ENCODE peak calls at places on chromosomes 5 and 9, in seven cellular contexts. X is dermis blood vessel endothelial cell; N is breast epithelium; B is activated CD8-positive, alpha-beta memory T cell treated with anti-CD3 and anti-CD28 coated beads for 48 hours; E is kidney epithelial cell; Z is heart left ventricle; Q is Right ventricle myocardium superior. Y is an unnamed sample.

GRCh38 chr9:81621785-81622243 is 67.5 kb downstream of the TLE1 start:
- DNase-seq in X (no peak), E (no peak), N (no peak), B (no peak), Q (no peak), Z (no peak), Y (no peak)

GRCh38 chr9:124426361-124426760 is 11.1 kb upstream of the PSMB7 start:
- DNase-seq in X (no peak), B (no peak), Q (no peak), E (no peak), Z (no peak), N (no peak), Y (no peak)

GRCh38 chr5:23260621-23261020 is 246.8 kb upstream of the PRDM9 start:
- DNase-seq in E (no peak), Z (no peak), X (no peak), N (no peak), Q (no peak), B (no peak), Y (no peak)

GRCh38 chr5:174387448-174387847 is 336.9 kb upstream of the MSX2 start:
- DNase-seq in N (no peak), E (no peak), B (no peak), Q (no peak), X (no peak), Z (no peak), Y (no peak)

GRCh38 chr5:1200495-1201326 is 684 bp upstream of the SLC6A19 start:
- DNase-seq in X (no peak), Z (no peak), Q (peak), N (no peak), E (no peak), B (no peak), Y (no peak)

GRCh38 chr5:175344331-175345200 is 99.4 kb downstream of the DRD1 start:
- DNase-seq in Q (no peak), B (no peak), X (no peak), E (no peak), Z (no peak), N (peak), Y (peak)

GRCh38 chr5:123207852-123208251 is 118.8 kb downstream of the PRDM6 start:
- DNase-seq in E (no peak), Z (no peak), N (no peak), X (no peak), B (no peak), Q (no peak), Y (no peak)

GRCh38 chr9:77981332-77981731 is 50.3 kb downstream of the GNAQ start:
- DNase-seq in X (peak), Q (no peak), Z (no peak), N (no peak), E (no peak), B (no peak), Y (no peak)

GRCh38 chr5:52356311-52356918 is 431.3 kb upstream of the ITGA1 start:
- DNase-seq in X (peak), N (no peak), Z (no peak), E (no peak), Q (no peak), B (no peak), Y (peak)

GRCh38 chr5:131622633-131623032 is 12.4 kb downstream of the RAPGEF6 start:
- DNase-seq in X (peak), E (no peak), Q (no peak), N (no peak), B (no peak), Z (no peak), Y (no peak)

GRCh38 chr5:81842795-81843377 is 92.0 kb upstream of the SSBP2 start:
- DNase-seq in X (no peak), Q (no peak), N (peak), Z (no peak), B (no peak), E (no peak), Y (no peak)

GRCh38 chr5:66960373-66961137 is 236.0 kb downstream of the CD180 start:
- DNase-seq in N (no peak), B (no peak), E (no peak), Q (no peak), X (no peak), Z (no peak), Y (no peak)

GRCh38 chr9:133163559-133164208 is at the start of gene GBGT1:
- DNase-seq in X (no peak), B (no peak), Q (peak), Z (peak), N (no peak), E (no peak), Y (peak)

GRCh38 chr9:94445846-94446245 is 109.0 kb upstream of the PCAT7 start:
- DNase-seq in X (peak), N (no peak), Z (no peak), B (no peak), Q (no peak), E (no peak), Y (no peak)

GRCh38 chr9:129781991-129782390 is 21.0 kb upstream of the TOR1B start:
- DNase-seq in N (no peak), Z (no peak), E (no peak), B (no peak), Q (no peak), X (no peak), Y (no peak)

GRCh38 chr9:96160866-96161265 is 141.1 kb downstream of the HSD17B3 start:
- DNase-seq in E (no peak), X (no peak), B (no peak), N (no peak), Z (no peak), Q (no peak), Y (no peak)

GRCh38 chr5:125484272-125485002 is 738.0 kb upstream of the ZNF608 start:
- DNase-seq in X (peak), Q (peak), Z (peak), B (no peak), N (peak), E (peak), Y (peak)

GRCh38 chr9:94967481-94967880 is 241.0 kb downstream of the AOPEP start:
- DNase-seq in Q (no peak), B (no peak), E (no peak), N (no peak), X (no peak), Z (no peak), Y (no peak)

GRCh38 chr9:136484153-136485048 is 1.6 kb upstream of the SEC16A start:
- DNase-seq in E (no peak), Q (no peak), N (peak), B (no peak), X (no peak), Z (no peak), Y (no peak)

GRCh38 chr5:131538177-131538593 is 96.8 kb downstream of the RAPGEF6 start:
- DNase-seq in E (peak), B (no peak), X (no peak), N (no peak), Z (no peak), Q (no peak), Y (no peak)

GRCh38 chr9:111483419-111483861 is 743 bp downstream of the ECPAS start:
- DNase-seq in X (peak), N (no peak), E (no peak), Q (no peak), B (peak), Z (peak), Y (peak)

GRCh38 chr9:104993291-104993963 is 65.5 kb upstream of the ABCA1 start:
- DNase-seq in N (peak), B (no peak), X (peak), Z (peak), E (no peak), Q (peak), Y (no peak)

GRCh38 chr9:4435197-4435596 is 55.1 kb upstream of the SLC1A1 start:
- DNase-seq in Z (no peak), N (no peak), B (no peak), E (no peak), X (peak), Q (no peak), Y (peak)

GRCh38 chr5:176533894-176534611 is 3.1 kb downstream of the RNF44 start:
- DNase-seq in X (peak), N (no peak), E (no peak), Z (no peak), Q (peak), B (no peak), Y (no peak)

GRCh38 chr9:130172161-130172857 is at the start of gene NCS1:
- DNase-seq in E (no peak), N (peak), Q (peak), X (peak), B (no peak), Z (peak), Y (peak)

GRCh38 chr9:125843646-125844045 is 96.5 kb downstream of the PBX3 start:
- DNase-seq in N (no peak), Q (no peak), B (no peak), E (no peak), Z (no peak), X (no peak), Y (no peak)

GRCh38 chr5:173354645-173355044 is 26.4 kb upstream of the STC2 start:
- DNase-seq in X (no peak), Q (no peak), N (peak), E (no peak), B (no peak), Z (no peak), Y (no peak)

GRCh38 chr9:132806723-132807421 is 71.2 kb downstream of the AK8 start:
- DNase-seq in Z (no peak), Q (no peak), X (no peak), N (peak), E (no peak), B (no peak), Y (no peak)

GRCh38 chr5:121962347-121962670 is 534 bp downstream of the SRFBP1 start:
- DNase-seq in E (no peak), Q (no peak), B (no peak), X (no peak), Z (no peak), N (no peak), Y (no peak)

GRCh38 chr5:170475269-170476000 is 28.4 kb upstream of the KCNIP1 start:
- DNase-seq in X (no peak), B (no peak), N (no peak), Q (no peak), E (no peak), Z (no peak), Y (no peak)

GRCh38 chr9:101437806-101438232 is 2.2 kb upstream of the ALDOB start:
- DNase-seq in B (no peak), Z (peak), Q (peak), N (no peak), E (no peak), X (no peak), Y (no peak)

GRCh38 chr5:62538017-62538942 is 40.3 kb upstream of the LRRC70 start:
- DNase-seq in B (no peak), E (peak), X (peak), Z (no peak), Q (no peak), N (no peak), Y (peak)

GRCh38 chr9:91921371-91921770 is 28.7 kb downstream of the ROR2 start:
- DNase-seq in B (no peak), X (no peak), N (no peak), Z (no peak), E (no peak), Q (no peak), Y (no peak)

GRCh38 chr9:98742325-98743280 is 33.9 kb upstream of the GABBR2 start:
- DNase-seq in Q (no peak), B (no peak), N (no peak), X (peak), E (no peak), Z (no peak), Y (no peak)

GRCh38 chr5:147400836-147401235 is 109.0 kb downstream of the DPYSL3 start:
- DNase-seq in Q (no peak), B (no peak), X (no peak), E (no peak), N (no peak), Z (no peak), Y (no peak)

GRCh38 chr5:58106754-58107410 is 353.0 kb downstream of the PLK2 start:
- DNase-seq in B (no peak), Q (no peak), N (no peak), Z (no peak), X (peak), E (no peak), Y (no peak)

GRCh38 chr5:10982616-10983015 is 221.6 kb upstream of the DAP start:
- DNase-seq in E (no peak), X (no peak), B (no peak), N (no peak), Z (no peak), Q (no peak), Y (no peak)

GRCh38 chr9:84841915-84842314 is 172.4 kb downstream of the NTRK2 start:
- DNase-seq in N (no peak), X (no peak), E (no peak), Z (no peak), B (no peak), Q (no peak), Y (no peak)